ENCODE peak calls at places on chromosomes 1 and 21, in four cellular contexts. Q is GM23338, I is spleen, R is SK-N-SH. L is an unnamed sample.

GRCh38 chr1:7220007-7220406 is 434.8 kb downstream of the CAMTA1 start:
- DNase-seq in I (no peak), R (no peak), Q (no peak), L (no peak)

GRCh38 chr1:235908742-235909520 is 42.2 kb upstream of the LYST start:
- DNase-seq in R (no peak), Q (no peak), I (no peak), L (no peak)

GRCh38 chr1:61887076-61887867 is 145.0 kb downstream of the PATJ start:
- DNase-seq in R (no peak), Q (no peak), I (no peak), L (no peak)

GRCh38 chr21:32412162-32412997 is at the start of gene EVA1C:
- DNase-seq in I (peak; percentile 86), Q (peak; percentile 73), R (peak; percentile 82), L (peak; percentile 82)

GRCh38 chr1:30868833-30869435 is 39.6 kb downstream of the SDC3 start:
- DNase-seq in R (no peak), Q (no peak), I (no peak), L (no peak)

GRCh38 chr1:2356401-2356800 is 35.0 kb downstream of the MORN1 start:
- DNase-seq in Q (no peak), I (peak; percentile 32), R (no peak), L (no peak)

GRCh38 chr1:14733053-14733778 is 134.7 kb downstream of the KAZN start:
- DNase-seq in Q (peak; percentile 83), I (no peak), R (no peak), L (no peak)

GRCh38 chr1:167734227-167734626 is 12.4 kb downstream of the MPZL1 start:
- DNase-seq in Q (no peak), R (no peak), I (no peak), L (no peak)

GRCh38 chr1:41444246-41444645 is 40.2 kb downstream of the EDN2 start:
- DNase-seq in Q (no peak), R (no peak), I (no peak), L (no peak)

GRCh38 chr1:40607921-40608320 is 57.6 kb downstream of the RIMS3 start:
- DNase-seq in Q (no peak), R (no peak), I (no peak), L (no peak)

GRCh38 chr1:70675737-70676156 is 264.7 kb downstream of the CTH start:
- DNase-seq in Q (peak; percentile 79), I (no peak), R (no peak), L (no peak)

GRCh38 chr21:45087022-45087823 is 12.8 kb downstream of the ADARB1 start:
- DNase-seq in R (no peak), I (no peak), Q (no peak), L (no peak)

GRCh38 chr1:36864182-36865079 is 169.9 kb downstream of the GRIK3 start:
- DNase-seq in R (peak; percentile 46), I (no peak), Q (peak; percentile 80), L (no peak)

GRCh38 chr1:209398330-209398991 is 185.1 kb upstream of the CAMK1G start:
- DNase-seq in R (peak; percentile 25), Q (peak; percentile 43), I (no peak), L (peak; percentile 10)

GRCh38 chr1:43273708-43274107 is 3.9 kb downstream of the TMEM125 start:
- DNase-seq in I (peak; percentile 9), R (no peak), Q (no peak), L (no peak)

GRCh38 chr1:15609631-15610030 is 7.6 kb upstream of the DDI2 start:
- DNase-seq in R (no peak), Q (no peak), I (no peak), L (no peak)

GRCh38 chr1:78070758-78071157 is 25.0 kb downstream of the GIPC2 start:
- DNase-seq in I (no peak), R (no peak), Q (no peak), L (no peak)

GRCh38 chr21:35036521-35037383 is 12.3 kb downstream of the RUNX1 start:
- DNase-seq in I (no peak), R (no peak), Q (no peak), L (no peak)

GRCh38 chr21:28937737-28938136 is 54.9 kb downstream of the LTN1 start:
- DNase-seq in Q (no peak), I (no peak), R (no peak), L (no peak)

GRCh38 chr1:235329139-235329808 is 904 bp downstream of the GGPS1 start:
- DNase-seq in I (peak; percentile 84), R (peak; percentile 24), Q (peak; percentile 47), L (peak; percentile 51)

GRCh38 chr1:165369255-165369848 is 12.8 kb upstream of the LMX1A start:
- DNase-seq in I (peak; percentile 81), Q (peak; percentile 75), R (peak; percentile 72), L (peak; percentile 57)

GRCh38 chr21:46092026-46092764 is 5.7 kb upstream of the COL6A2 start:
- DNase-seq in R (no peak), Q (no peak), I (no peak), L (peak; percentile 64)

GRCh38 chr21:46091631-46092025 is 6.3 kb upstream of the COL6A2 start:
- DNase-seq in Q (no peak), R (no peak), I (no peak), L (no peak)

GRCh38 chr21:46094401-46095105 is 3.4 kb upstream of the COL6A2 start:
- DNase-seq in I (no peak), R (no peak), Q (no peak), L (no peak)

GRCh38 chr21:46093668-46094400 is 4.1 kb upstream of the COL6A2 start:
- DNase-seq in Q (no peak), R (no peak), I (peak; percentile 76), L (no peak)

DNA sequence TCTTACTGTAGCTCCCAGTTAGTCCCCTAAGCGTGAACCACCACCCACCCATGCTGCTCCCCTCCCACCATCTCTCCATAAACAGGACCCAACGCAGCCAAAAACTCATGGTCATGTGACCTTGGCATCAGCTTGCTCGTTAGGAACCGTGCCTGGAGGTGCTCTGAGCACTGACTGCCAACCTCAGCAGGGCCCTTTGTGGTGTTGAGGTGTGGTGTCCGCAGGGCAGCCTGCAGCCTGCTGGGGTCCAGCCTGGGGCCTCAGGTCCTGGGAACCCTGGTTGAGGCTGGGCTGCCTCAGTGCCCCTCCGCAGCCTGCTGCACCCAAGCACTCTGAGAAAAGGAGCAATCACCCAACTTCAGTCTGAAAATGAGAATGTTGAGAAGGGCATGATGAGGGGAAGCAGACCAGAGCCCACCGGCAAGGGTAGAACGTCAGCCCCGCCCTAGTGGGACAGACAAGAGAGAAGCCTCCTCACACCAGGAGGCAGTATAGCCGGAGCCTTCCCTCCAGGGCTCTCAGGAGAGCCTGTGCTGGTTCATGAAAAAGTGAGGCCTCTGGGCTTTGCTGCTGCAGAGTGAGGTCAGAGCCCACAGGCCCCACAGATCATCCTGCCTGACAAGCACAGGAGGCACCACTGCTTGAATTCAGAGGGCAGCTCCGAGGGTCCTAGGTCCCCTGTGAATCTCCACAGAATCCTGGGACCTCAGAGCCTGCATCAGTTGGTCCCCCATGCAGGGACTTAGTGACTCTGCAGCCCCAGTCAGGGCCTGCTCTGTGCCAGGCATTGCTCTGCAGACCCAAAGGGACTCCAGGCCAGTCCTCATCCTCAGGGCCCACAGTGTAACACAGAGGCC is 4.9 kb upstream of the COL6A2 start:
- DNase-seq in Q (no peak), R (no peak), I (no peak), L (no peak)
- H3K4me1 ChIP-seq in Q (no peaks in the 10 kb centered on the region), R (peaks cover 3% of the 10 kb centered on the region), I (no peaks in the 10 kb centered on the region), L (peaks cover 12% of the 10 kb centered on the region)

DNA sequence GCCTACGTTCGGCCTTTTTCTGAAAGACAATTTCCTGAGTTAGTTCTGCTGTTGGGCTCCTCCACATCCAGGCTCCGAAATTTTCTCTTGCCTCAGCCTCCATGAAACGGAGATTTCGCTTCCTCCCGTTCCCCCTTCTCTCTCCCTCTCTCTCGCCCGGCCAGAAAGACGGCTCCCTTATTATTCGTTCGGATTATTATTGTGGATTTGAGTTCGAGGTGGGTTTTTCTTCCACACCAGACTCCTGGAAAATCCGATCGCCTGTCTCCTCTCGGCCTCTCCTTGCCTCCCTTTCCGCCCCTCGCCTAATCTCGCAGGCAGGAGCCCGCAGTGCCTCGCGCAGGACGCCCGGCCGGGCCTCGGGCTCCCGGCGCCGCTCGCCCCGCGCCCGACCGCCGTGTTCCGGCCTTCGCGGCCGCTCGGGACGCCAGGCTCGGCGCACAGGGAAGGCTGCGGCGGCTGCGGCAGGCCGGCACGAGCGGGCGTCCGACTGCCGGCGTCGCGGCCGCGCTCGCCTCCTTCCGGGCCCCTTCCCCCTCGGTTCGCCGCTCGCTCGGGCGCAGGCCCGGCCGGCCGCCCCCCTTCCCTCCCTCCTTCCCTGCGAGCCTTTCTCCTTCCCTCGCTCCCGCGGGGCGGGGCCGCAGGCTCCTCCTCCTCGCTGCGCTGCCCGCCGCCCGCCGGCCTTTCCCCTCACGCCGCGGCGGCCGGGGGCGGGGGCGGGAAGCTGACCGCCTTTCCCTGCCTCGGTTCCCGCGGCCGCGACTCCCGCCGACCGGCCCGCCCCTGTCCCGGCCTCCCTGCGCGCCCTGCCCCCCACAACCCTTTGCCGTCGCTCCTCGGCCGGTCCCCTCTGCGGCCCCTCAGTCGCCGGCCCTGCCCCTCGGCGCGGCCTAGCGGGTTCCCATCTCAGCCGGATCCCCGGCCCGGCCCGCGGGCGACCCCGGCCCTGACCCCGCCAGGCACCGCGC is at the start of gene ARHGEF11:
- DNase-seq in Q (peak; percentile 93), R (peak; percentile 97), I (peak; percentile 90), L (peak; percentile 93)
- TF ChIP-seq POLR2AphosphoS5 in Q (peak; percentile 59), R (peak; percentile 58), I (peak; percentile 74), L (peak; percentile 77)

GRCh38 chr1:208243522-208243850 is 698 bp downstream of the PLXNA2 start:
- DNase-seq in I (no peak), Q (peak; percentile 38), R (peak; percentile 70), L (no peak)
- H3K4me1 ChIP-seq in I (peaks cover 25% of the 10 kb centered on the region), Q (peaks cover 20% of the 10 kb centered on the region), R (peaks cover 59% of the 10 kb centered on the region), L (peaks cover 48% of the 10 kb centered on the region)

GRCh38 chr1:237677979-237678378 is 212.7 kb downstream of the ZP4 start:
- DNase-seq in R (peak; percentile 21), I (no peak), Q (no peak), L (no peak)
- TF ChIP-seq POLR2AphosphoS5 in R (no peak), I (no peak), Q (no peak), L (no peak)

GRCh38 chr1:188367669-188368068 is 1538.9 kb downstream of the PLA2G4A start:
- DNase-seq in R (no peak), Q (no peak), I (no peak), L (no peak)

GRCh38 chr1:188363943-188364342 is 1535.2 kb downstream of the PLA2G4A start:
- DNase-seq in Q (no peak), R (no peak), I (no peak), L (no peak)

GRCh38 chr1:188371295-188371806 is 1542.6 kb downstream of the PLA2G4A start:
- DNase-seq in Q (no peak), R (peak; percentile 2), I (no peak), L (no peak)

GRCh38 chr1:188364927-188365449 is 1536.2 kb downstream of the PLA2G4A start:
- DNase-seq in R (no peak), I (no peak), Q (peak; percentile 14), L (no peak)

DNA sequence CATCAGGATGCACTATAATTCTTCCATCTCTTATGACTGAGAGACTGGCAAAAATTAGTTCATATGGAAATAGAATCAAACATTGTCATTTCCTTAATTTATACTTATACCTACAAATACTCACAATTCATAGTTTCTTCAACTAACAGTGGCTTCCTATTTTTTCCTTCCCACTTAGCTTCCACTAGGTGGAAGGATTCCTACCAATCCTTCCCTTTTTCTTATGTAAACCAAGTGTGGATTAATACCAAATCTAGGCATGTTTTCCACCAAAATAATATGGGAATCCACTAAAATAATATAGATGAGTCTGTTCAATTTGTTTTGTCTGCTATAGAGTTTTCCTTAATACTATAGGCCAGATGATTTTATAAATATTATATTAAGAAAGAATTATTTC is 1537.1 kb downstream of the PLA2G4A start:
- DNase-seq in R (no peak), Q (peak; percentile 24), I (no peak), L (no peak)
- H3K4me1 ChIP-seq in R (peaks cover under 1% of the 10 kb centered on the region), Q (peaks cover 30% of the 10 kb centered on the region), I (no peaks in the 10 kb centered on the region), L (no peaks in the 10 kb centered on the region)

GRCh38 chr1:203557958-203558760 is 64.2 kb downstream of the OPTC start:
- DNase-seq in R (no peak), I (no peak), Q (no peak), L (peak; percentile 10)
- TF ChIP-seq POLR2AphosphoS5 in R (peak; percentile 80), I (no peak), Q (no peak), L (peak; percentile 73)

L was measured in transverse colon.